ENCODE peak calls at places on chromosomes 1 and 21, in four cellular contexts. B, P, U and O are unnamed samples.
A peak's percentile ranks its signal among the peaks of the same experiment; 100 is the strongest.

GRCh38 chr1:227934476-227935313 is 13.0 kb downstream of the WNT9A start:
- DNase-seq in B (no peak), P (no peak), U (peak; percentile 99), O (no peak)

GRCh38 chr1:16615253-16616252 is 2.2 kb upstream of the NBPF1 start:
- DNase-seq in B (no peak), P (no peak), U (no peak), O (no peak)

GRCh38 chr1:184617433-184618029 is 137.1 kb downstream of the EDEM3 start:
- DNase-seq in B (no peak), P (no peak), U (no peak), O (no peak)

GRCh38 chr21:16347223-16347622 is 617.4 kb downstream of the USP25 start:
- DNase-seq in B (no peak), P (no peak), U (no peak), O (no peak)

GRCh38 chr1:214280386-214281029 is 451 bp upstream of the SMYD2 start:
- DNase-seq in B (no peak), P (peak; percentile 52), U (no peak), O (no peak)

GRCh38 chr1:89516055-89516454 is 8.6 kb upstream of the LRRC8B start:
- DNase-seq in B (no peak), P (no peak), U (peak; percentile 41), O (no peak)

GRCh38 chr1:31904339-31905092 is 33.7 kb downstream of the PTP4A2 start:
- DNase-seq in B (no peak), P (no peak), U (no peak), O (no peak)

GRCh38 chr1:154609398-154610380 is 1.7 kb upstream of the ADAR start:
- DNase-seq in B (no peak), P (no peak), U (peak; percentile 34), O (peak; percentile 14)

GRCh38 chr21:18249542-18250152 is 5.0 kb downstream of the CHODL start:
- DNase-seq in B (no peak), P (no peak), U (no peak), O (peak; percentile 14)

GRCh38 chr21:35342440-35342839 is 293.3 kb upstream of the RUNX1 start:
- DNase-seq in B (peak; percentile 17), P (no peak), U (no peak), O (no peak)

GRCh38 chr1:35451125-35451528 is 106.1 kb downstream of the KIAA0319L start:
- DNase-seq in B (no peak), P (peak; percentile 68), U (peak; percentile 29), O (peak; percentile 71)

GRCh38 chr1:228744918-228745317 is 9.6 kb downstream of the RHOU start:
- DNase-seq in B (no peak), P (no peak), U (no peak), O (no peak)

GRCh38 chr1:64041366-64042131 is 161.9 kb upstream of the UBE2U start:
- DNase-seq in B (no peak), P (no peak), U (no peak), O (no peak)

GRCh38 chr1:227911376-227911775 is 36.4 kb downstream of the WNT9A start:
- DNase-seq in B (no peak), P (no peak), U (no peak), O (no peak)

GRCh38 chr1:2859219-2859880 is 57.9 kb upstream of the TTC34 start:
- DNase-seq in B (no peak), P (no peak), U (no peak), O (no peak)

GRCh38 chr1:157198619-157199420 is 60.6 kb upstream of the ETV3 start:
- DNase-seq in B (no peak), P (no peak), U (no peak), O (peak; percentile 23)

GRCh38 chr1:8595919-8596318 is 221.5 kb downstream of the RERE start:
- DNase-seq in B (peak; percentile 24), P (no peak), U (no peak), O (no peak)

GRCh38 chr1:236159704-236160539 is 17.6 kb downstream of the GPR137B start:
- DNase-seq in B (peak; percentile 93), P (no peak), U (no peak), O (no peak)

GRCh38 chr1:102627145-102627544 is 481.2 kb downstream of the COL11A1 start:
- DNase-seq in B (no peak), P (no peak), U (no peak), O (no peak)

GRCh38 chr1:31617218-31617916 is at the start of gene HCRTR1:
- DNase-seq in B (no peak), P (peak; percentile 67), U (no peak), O (no peak)

GRCh38 chr1:38962560-38962959 is 20.9 kb upstream of the RHBDL2 start:
- DNase-seq in B (no peak), P (no peak), U (no peak), O (no peak)

GRCh38 chr1:180198611-180199010 is 31.5 kb upstream of the LHX4 start:
- DNase-seq in B (no peak), P (no peak), U (no peak), O (no peak)

GRCh38 chr1:6672558-6672957 is 29.1 kb downstream of the DNAJC11 start:
- DNase-seq in B (no peak), P (peak; percentile 84), U (no peak), O (no peak)

GRCh38 chr1:55234016-55234415 is 18.9 kb upstream of the USP24 start:
- DNase-seq in B (no peak), P (no peak), U (no peak), O (no peak)

GRCh38 chr21:41899431-41900202 is 20.5 kb upstream of the PRDM15 start:
- DNase-seq in B (no peak), P (no peak), U (no peak), O (no peak)

GRCh38 chr1:48808496-48808895 is 31.8 kb upstream of the BEND5 start:
- DNase-seq in B (no peak), P (no peak), U (no peak), O (no peak)

GRCh38 chr1:218925777-218926176 is 247.9 kb upstream of the LYPLAL1 start:
- DNase-seq in B (no peak), P (no peak), U (no peak), O (no peak)

GRCh38 chr1:88650676-88651418 is 33.2 kb upstream of the PKN2 start:
- DNase-seq in B (no peak), P (no peak), U (no peak), O (no peak)

GRCh38 chr1:213444224-213444623 is 393.2 kb downstream of the RPS6KC1 start:
- DNase-seq in B (no peak), P (no peak), U (no peak), O (no peak)

GRCh38 chr1:70486676-70487470 is 75.8 kb downstream of the CTH start:
- DNase-seq in B (no peak), P (no peak), U (no peak), O (no peak)

GRCh38 chr1:219438386-219438785 is 174.5 kb downstream of the ZC3H11B start:
- DNase-seq in B (no peak), P (no peak), U (no peak), O (no peak)

GRCh38 chr1:201617157-201617556 is 78.2 kb downstream of the NAV1 start:
- DNase-seq in B (no peak), P (no peak), U (no peak), O (no peak)

GRCh38 chr1:181033128-181033798 is 520 bp upstream of the MR1 start:
- DNase-seq in B (peak; percentile 65), P (no peak), U (peak; percentile 18), O (peak; percentile 55)

GRCh38 chr1:116370186-116370585 is 2.9 kb upstream of the ATP1A1 start:
- DNase-seq in B (no peak), P (no peak), U (no peak), O (no peak)
- TF ChIP-seq JUND in B (no peak), P (no peak), U (no peak), O (no peak)

DNA sequence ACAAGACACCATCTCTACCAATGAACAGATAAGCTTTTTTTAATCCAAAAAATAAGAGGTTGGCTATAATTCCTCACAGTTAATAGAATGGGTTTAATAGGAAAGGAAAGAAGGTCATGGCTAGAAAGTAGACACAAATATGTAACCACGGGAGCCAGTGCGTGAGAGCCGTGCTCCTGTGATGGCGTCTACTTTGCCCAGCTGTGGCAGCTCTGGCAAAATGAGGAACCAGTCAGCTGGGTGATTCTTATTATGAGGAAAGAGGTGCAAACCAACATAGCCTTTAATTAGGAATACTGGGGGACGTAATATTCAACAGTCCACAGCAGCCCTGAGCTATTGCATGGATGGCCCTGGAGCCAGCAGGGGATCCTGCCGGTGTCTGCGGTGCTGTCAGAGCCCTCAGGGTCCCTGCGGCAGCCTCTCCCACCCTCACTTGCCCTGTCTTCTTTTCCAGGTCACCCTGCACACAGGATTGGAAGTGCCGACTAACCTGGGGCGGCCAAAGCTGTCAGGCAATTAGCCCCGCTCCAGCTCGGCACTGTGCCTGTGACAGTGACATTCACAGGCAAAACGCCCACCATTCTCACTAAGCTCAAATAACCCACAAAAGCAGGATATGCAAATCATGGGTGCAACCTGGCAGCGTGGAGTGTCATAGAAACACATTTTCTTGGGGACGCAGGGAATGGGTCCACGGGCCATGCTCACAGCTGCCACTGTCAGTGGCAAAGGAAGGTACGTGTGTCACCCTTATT is 25.9 kb upstream of the GNPAT start:
- DNase-seq in B (no peak), P (no peak), U (no peak), O (no peak)
- TF ChIP-seq JUND in B (no peak), P (no peak), U (no peak), O (no peak)

GRCh38 chr1:109198043-109198695 is 15.5 kb upstream of the SARS1 start:
- DNase-seq in B (no peak), P (no peak), U (no peak), O (no peak)
- TF ChIP-seq JUND in B (no peak), P (peak; percentile 71), U (peak; percentile 18), O (no peak)

GRCh38 chr1:23524716-23525401 is 6.2 kb downstream of the E2F2 start:
- DNase-seq in B (no peak), P (peak; percentile 49), U (no peak), O (no peak)
- TF ChIP-seq JUND in B (no peak), P (no peak), U (no peak), O (no peak)